ENCODE peak calls at places on chromosomes 11 and 22, in seven cellular contexts. One of them, this sample, is unnamed.

GRCh38 chr22:33302049-33302545 is 243.9 kb upstream of the SYN3 start:
- DNase-seq in astrocyte of the spinal cord: peak; percentile 47
- DNase-seq in right lobe of liver: peak; percentile 90
- DNase-seq in IMR-90: peak; percentile 60
- DNase-seq in pancreas: peak; percentile 83
- DNase-seq in GM06990: peak; percentile 75
- DNase-seq in AG09309: peak; percentile 7
- DNase-seq in this sample: no peak

GRCh38 chr11:72380132-72380503 is 54.2 kb downstream of the CLPB start:
- DNase-seq in astrocyte of the spinal cord: no peak
- DNase-seq in right lobe of liver: no peak
- DNase-seq in IMR-90: peak; percentile 12
- DNase-seq in pancreas: no peak
- DNase-seq in GM06990: no peak
- DNase-seq in AG09309: no peak
- DNase-seq in this sample: no peak

GRCh38 chr22:44333847-44334635 is 21.3 kb upstream of the SHISAL1 start:
- DNase-seq in astrocyte of the spinal cord: no peak
- DNase-seq in right lobe of liver: no peak
- DNase-seq in IMR-90: no peak
- DNase-seq in pancreas: no peak
- DNase-seq in GM06990: no peak
- DNase-seq in AG09309: no peak
- DNase-seq in this sample: no peak

GRCh38 chr11:64887757-64888405 is 9.5 kb upstream of the EHD1 start:
- DNase-seq in astrocyte of the spinal cord: peak; percentile 58
- DNase-seq in right lobe of liver: peak; percentile 88
- DNase-seq in IMR-90: no peak
- DNase-seq in pancreas: peak; percentile 82
- DNase-seq in GM06990: peak; percentile 82
- DNase-seq in AG09309: no peak
- DNase-seq in this sample: peak; percentile 88

GRCh38 chr11:7903940-7904339 is 27.1 kb downstream of the OR10A6 start:
- DNase-seq in astrocyte of the spinal cord: no peak
- DNase-seq in right lobe of liver: no peak
- DNase-seq in IMR-90: no peak
- DNase-seq in pancreas: no peak
- DNase-seq in GM06990: no peak
- DNase-seq in AG09309: no peak
- DNase-seq in this sample: no peak

GRCh38 chr22:36359172-36359973 is 28.4 kb downstream of the MYH9 start:
- DNase-seq in astrocyte of the spinal cord: no peak
- DNase-seq in right lobe of liver: no peak
- DNase-seq in IMR-90: no peak
- DNase-seq in pancreas: no peak
- DNase-seq in GM06990: peak; percentile 52
- DNase-seq in AG09309: no peak
- DNase-seq in this sample: no peak

GRCh38 chr22:23697031-23697970 is 6.5 kb downstream of the RGL4 start:
- DNase-seq in astrocyte of the spinal cord: no peak
- DNase-seq in right lobe of liver: no peak
- DNase-seq in IMR-90: no peak
- DNase-seq in pancreas: no peak
- DNase-seq in GM06990: no peak
- DNase-seq in AG09309: no peak
- DNase-seq in this sample: peak; percentile 62

GRCh38 chr11:79262221-79262620 is 178.6 kb downstream of the TENM4 start:
- DNase-seq in astrocyte of the spinal cord: no peak
- DNase-seq in right lobe of liver: no peak
- DNase-seq in IMR-90: peak; percentile 28
- DNase-seq in pancreas: no peak
- DNase-seq in GM06990: no peak
- DNase-seq in AG09309: peak; percentile 4
- DNase-seq in this sample: no peak

GRCh38 chr11:69880041-69880802 is 61.0 kb upstream of the FGF3 start:
- DNase-seq in astrocyte of the spinal cord: no peak
- DNase-seq in right lobe of liver: peak; percentile 26
- DNase-seq in IMR-90: no peak
- DNase-seq in pancreas: no peak
- DNase-seq in GM06990: no peak
- DNase-seq in AG09309: no peak
- DNase-seq in this sample: peak; percentile 73

GRCh38 chr22:47196881-47197701 is 434.6 kb downstream of the TBC1D22A start:
- DNase-seq in astrocyte of the spinal cord: no peak
- DNase-seq in right lobe of liver: peak; percentile 49
- DNase-seq in IMR-90: no peak
- DNase-seq in pancreas: no peak
- DNase-seq in GM06990: no peak
- DNase-seq in AG09309: no peak
- DNase-seq in this sample: no peak

GRCh38 chr11:64092119-64092760 is 56.5 kb downstream of the FLRT1 start:
- DNase-seq in astrocyte of the spinal cord: no peak
- DNase-seq in right lobe of liver: no peak
- DNase-seq in IMR-90: no peak
- DNase-seq in pancreas: no peak
- DNase-seq in GM06990: no peak
- DNase-seq in AG09309: no peak
- DNase-seq in this sample: no peak

GRCh38 chr11:47987781-47988180 is 7.4 kb downstream of the PTPRJ start:
- DNase-seq in astrocyte of the spinal cord: no peak
- DNase-seq in right lobe of liver: no peak
- DNase-seq in IMR-90: no peak
- DNase-seq in pancreas: peak; percentile 20
- DNase-seq in GM06990: no peak
- DNase-seq in AG09309: no peak
- DNase-seq in this sample: no peak

GRCh38 chr11:134283461-134284230 is 7.5 kb downstream of the GLB1L3 start:
- DNase-seq in astrocyte of the spinal cord: no peak
- DNase-seq in right lobe of liver: no peak
- DNase-seq in IMR-90: no peak
- DNase-seq in pancreas: no peak
- DNase-seq in GM06990: no peak
- DNase-seq in AG09309: no peak
- DNase-seq in this sample: no peak

GRCh38 chr11:73172992-73173656 is 31.0 kb upstream of the FCHSD2 start:
- DNase-seq in astrocyte of the spinal cord: no peak
- DNase-seq in right lobe of liver: no peak
- DNase-seq in IMR-90: no peak
- DNase-seq in pancreas: no peak
- DNase-seq in GM06990: no peak
- DNase-seq in AG09309: no peak
- DNase-seq in this sample: no peak

GRCh38 chr22:46085831-46086576 is 64.3 kb upstream of the PPARA start:
- DNase-seq in astrocyte of the spinal cord: no peak
- DNase-seq in right lobe of liver: peak; percentile 60
- DNase-seq in IMR-90: no peak
- DNase-seq in pancreas: peak; percentile 71
- DNase-seq in GM06990: no peak
- DNase-seq in AG09309: peak; percentile 77
- DNase-seq in this sample: peak; percentile 86

GRCh38 chr11:59102259-59102765 is 4.7 kb upstream of the FAM111B start:
- DNase-seq in astrocyte of the spinal cord: peak; percentile 13
- DNase-seq in right lobe of liver: peak; percentile 49
- DNase-seq in IMR-90: peak; percentile 13
- DNase-seq in pancreas: peak; percentile 54
- DNase-seq in GM06990: peak; percentile 88
- DNase-seq in AG09309: no peak
- DNase-seq in this sample: no peak

GRCh38 chr11:10109836-10110235 is 184.2 kb downstream of the SBF2 start:
- DNase-seq in astrocyte of the spinal cord: peak; percentile 42
- DNase-seq in right lobe of liver: no peak
- DNase-seq in IMR-90: peak; percentile 83
- DNase-seq in pancreas: no peak
- DNase-seq in GM06990: no peak
- DNase-seq in AG09309: peak; percentile 88
- DNase-seq in this sample: no peak

GRCh38 chr11:10514713-10515112 is 26.3 kb downstream of the RNF141 start:
- DNase-seq in astrocyte of the spinal cord: no peak
- DNase-seq in right lobe of liver: no peak
- DNase-seq in IMR-90: peak; percentile 14
- DNase-seq in pancreas: no peak
- DNase-seq in GM06990: no peak
- DNase-seq in AG09309: no peak
- DNase-seq in this sample: no peak

GRCh38 chr11:7473702-7474101 is 11.6 kb upstream of the OLFML1 start:
- DNase-seq in astrocyte of the spinal cord: no peak
- DNase-seq in right lobe of liver: no peak
- DNase-seq in IMR-90: no peak
- DNase-seq in pancreas: no peak
- DNase-seq in GM06990: peak; percentile 45
- DNase-seq in AG09309: no peak
- DNase-seq in this sample: no peak

GRCh38 chr22:35301370-35301874 is 1.7 kb downstream of the TOM1 start:
- DNase-seq in astrocyte of the spinal cord: peak; percentile 85
- DNase-seq in right lobe of liver: peak; percentile 85
- DNase-seq in IMR-90: peak; percentile 96
- DNase-seq in pancreas: no peak
- DNase-seq in GM06990: no peak
- DNase-seq in AG09309: peak; percentile 100
- DNase-seq in this sample: no peak

GRCh38 chr11:116502641-116503061 is 270.1 kb downstream of the BUD13 start:
- DNase-seq in astrocyte of the spinal cord: no peak
- DNase-seq in right lobe of liver: peak; percentile 62
- DNase-seq in IMR-90: no peak
- DNase-seq in pancreas: no peak
- DNase-seq in GM06990: no peak
- DNase-seq in AG09309: no peak
- DNase-seq in this sample: no peak

GRCh38 chr11:128208329-128209220 is 378.8 kb downstream of the ETS1 start:
- DNase-seq in astrocyte of the spinal cord: peak; percentile 96
- DNase-seq in right lobe of liver: no peak
- DNase-seq in IMR-90: peak; percentile 93
- DNase-seq in pancreas: peak; percentile 21
- DNase-seq in GM06990: no peak
- DNase-seq in AG09309: peak; percentile 87
- DNase-seq in this sample: no peak

GRCh38 chr22:25366408-25366807 is 147.0 kb downstream of the CRYBB2 start:
- DNase-seq in astrocyte of the spinal cord: no peak
- DNase-seq in right lobe of liver: no peak
- DNase-seq in IMR-90: no peak
- DNase-seq in pancreas: no peak
- DNase-seq in GM06990: no peak
- DNase-seq in AG09309: no peak
- DNase-seq in this sample: peak; percentile 78

GRCh38 chr11:103581680-103582265 is 454.7 kb upstream of the DDI1 start:
- DNase-seq in astrocyte of the spinal cord: peak; percentile 64
- DNase-seq in right lobe of liver: no peak
- DNase-seq in IMR-90: peak; percentile 35
- DNase-seq in pancreas: no peak
- DNase-seq in GM06990: no peak
- DNase-seq in AG09309: no peak
- DNase-seq in this sample: no peak

GRCh38 chr11:44950625-44951472 is at the start of gene TP53I11:
- DNase-seq in astrocyte of the spinal cord: no peak
- DNase-seq in right lobe of liver: peak; percentile 71
- DNase-seq in IMR-90: peak; percentile 60
- DNase-seq in pancreas: peak; percentile 79
- DNase-seq in GM06990: no peak
- DNase-seq in AG09309: no peak
- DNase-seq in this sample: no peak

GRCh38 chr22:32389685-32390084 is 22.4 kb downstream of the RTCB start:
- DNase-seq in astrocyte of the spinal cord: peak; percentile 15
- DNase-seq in right lobe of liver: no peak
- DNase-seq in IMR-90: peak; percentile 11
- DNase-seq in pancreas: no peak
- DNase-seq in GM06990: no peak
- DNase-seq in AG09309: no peak
- DNase-seq in this sample: no peak

GRCh38 chr11:118277312-118277711 is 13.2 kb upstream of the MPZL2 start:
- DNase-seq in astrocyte of the spinal cord: peak; percentile 12
- DNase-seq in right lobe of liver: no peak
- DNase-seq in IMR-90: peak; percentile 36
- DNase-seq in pancreas: no peak
- DNase-seq in GM06990: peak; percentile 14
- DNase-seq in AG09309: no peak
- DNase-seq in this sample: no peak

GRCh38 chr11:11731311-11732083 is 109.7 kb upstream of the GALNT18 start:
- DNase-seq in astrocyte of the spinal cord: peak; percentile 55
- DNase-seq in right lobe of liver: no peak
- DNase-seq in IMR-90: peak; percentile 73
- DNase-seq in pancreas: no peak
- DNase-seq in GM06990: no peak
- DNase-seq in AG09309: peak; percentile 32
- DNase-seq in this sample: no peak

GRCh38 chr11:110948112-110948511 is 235.9 kb upstream of the ARHGAP20 start:
- DNase-seq in astrocyte of the spinal cord: peak; percentile 46
- DNase-seq in right lobe of liver: no peak
- DNase-seq in IMR-90: peak; percentile 49
- DNase-seq in pancreas: no peak
- DNase-seq in GM06990: no peak
- DNase-seq in AG09309: no peak
- DNase-seq in this sample: no peak

GRCh38 chr22:39017596-39018365 is 3.1 kb upstream of the APOBEC3D start:
- DNase-seq in astrocyte of the spinal cord: no peak
- DNase-seq in right lobe of liver: no peak
- DNase-seq in IMR-90: no peak
- DNase-seq in pancreas: no peak
- DNase-seq in GM06990: no peak
- DNase-seq in AG09309: no peak
- DNase-seq in this sample: no peak
- TF ChIP-seq CTCF in astrocyte of the spinal cord: no peak
- TF ChIP-seq CTCF in right lobe of liver: no peak
- TF ChIP-seq CTCF in IMR-90: no peak
- TF ChIP-seq CTCF in pancreas: no peak
- TF ChIP-seq CTCF in GM06990: no peak
- TF ChIP-seq CTCF in AG09309: no peak
- TF ChIP-seq CTCF in this sample: no peak

GRCh38 chr11:46489668-46490560 is 98.3 kb upstream of the CHRM4 start:
- DNase-seq in astrocyte of the spinal cord: peak; percentile 56
- DNase-seq in right lobe of liver: no peak
- DNase-seq in IMR-90: peak; percentile 69
- DNase-seq in pancreas: peak; percentile 19
- DNase-seq in GM06990: peak; percentile 23
- DNase-seq in AG09309: peak; percentile 55
- DNase-seq in this sample: no peak
- TF ChIP-seq CTCF in astrocyte of the spinal cord: peak; percentile 78
- TF ChIP-seq CTCF in right lobe of liver: peak; percentile 59
- TF ChIP-seq CTCF in IMR-90: peak; percentile 61
- TF ChIP-seq CTCF in pancreas: peak; percentile 22
- TF ChIP-seq CTCF in GM06990: peak; percentile 69
- TF ChIP-seq CTCF in AG09309: peak; percentile 48
- TF ChIP-seq CTCF in this sample: peak; percentile 82

DNA sequence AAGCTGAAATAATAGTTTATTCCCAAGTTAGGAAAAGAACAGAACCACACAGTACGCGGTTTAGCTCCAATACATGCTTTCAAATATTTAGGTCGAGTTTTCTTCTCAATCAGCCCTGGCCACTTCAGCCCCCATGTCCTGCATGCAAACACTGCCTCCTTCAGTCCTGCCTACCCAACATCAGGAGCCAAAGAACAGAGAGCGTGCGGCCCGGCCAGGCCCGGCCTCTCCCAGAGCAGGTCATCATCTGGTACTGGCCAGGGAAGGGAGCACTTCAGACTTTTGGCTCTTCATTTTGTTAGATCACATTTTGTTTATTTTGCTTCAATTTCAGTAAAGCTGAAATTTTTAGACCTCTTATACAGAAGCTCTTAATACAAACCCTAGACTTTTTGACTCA is 6.7 kb downstream of the BRD1 start:
- DNase-seq in astrocyte of the spinal cord: no peak
- DNase-seq in right lobe of liver: no peak
- DNase-seq in IMR-90: no peak
- DNase-seq in pancreas: no peak
- DNase-seq in GM06990: no peak
- DNase-seq in AG09309: no peak
- DNase-seq in this sample: no peak
- TF ChIP-seq CTCF in astrocyte of the spinal cord: no peak
- TF ChIP-seq CTCF in right lobe of liver: no peak
- TF ChIP-seq CTCF in IMR-90: no peak
- TF ChIP-seq CTCF in pancreas: no peak
- TF ChIP-seq CTCF in GM06990: no peak
- TF ChIP-seq CTCF in AG09309: no peak
- TF ChIP-seq CTCF in this sample: peak; percentile 11

GRCh38 chr11:35418847-35419712 is at the start of gene SLC1A2:
- DNase-seq in astrocyte of the spinal cord: peak; percentile 12
- DNase-seq in right lobe of liver: no peak
- DNase-seq in IMR-90: peak; percentile 19
- DNase-seq in pancreas: no peak
- DNase-seq in GM06990: peak; percentile 25
- DNase-seq in AG09309: no peak
- DNase-seq in this sample: no peak
- TF ChIP-seq CTCF in astrocyte of the spinal cord: no peak
- TF ChIP-seq CTCF in right lobe of liver: no peak
- TF ChIP-seq CTCF in IMR-90: no peak
- TF ChIP-seq CTCF in pancreas: no peak
- TF ChIP-seq CTCF in GM06990: no peak
- TF ChIP-seq CTCF in AG09309: no peak
- TF ChIP-seq CTCF in this sample: peak; percentile 3

This sample was measured in chondrocyte.